ENCODE peak calls at places on chromosomes 16 and 17, in four cellular contexts. One of them, this sample, is unnamed.

GRCh38 chr17:62966426-62967110 is 533 bp downstream of the TANC2 start:
- DNase-seq in Right ventricle myocardium superior: peak; percentile 77
- DNase-seq in AG09319: no peak
- DNase-seq in uterus: peak; percentile 28
- DNase-seq in this sample: peak; percentile 36

GRCh38 chr17:30450125-30451027 is 26.8 kb upstream of the GOSR1 start:
- DNase-seq in Right ventricle myocardium superior: no peak
- DNase-seq in AG09319: no peak
- DNase-seq in uterus: no peak
- DNase-seq in this sample: no peak

GRCh38 chr16:66878067-66878466 is 2.2 kb upstream of the PDP2 start:
- DNase-seq in Right ventricle myocardium superior: no peak
- DNase-seq in AG09319: no peak
- DNase-seq in uterus: no peak
- DNase-seq in this sample: no peak

GRCh38 chr17:45413498-45413923 is 19.2 kb downstream of the ARHGAP27 start:
- DNase-seq in Right ventricle myocardium superior: peak; percentile 80
- DNase-seq in AG09319: no peak
- DNase-seq in uterus: no peak
- DNase-seq in this sample: no peak

GRCh38 chr17:2029911-2030778 is at the start of gene DPH1:
- DNase-seq in Right ventricle myocardium superior: peak; percentile 93
- DNase-seq in AG09319: peak; percentile 71
- DNase-seq in uterus: peak; percentile 89
- DNase-seq in this sample: peak; percentile 88

GRCh38 chr16:2031081-2031577 is 4.4 kb downstream of the NHERF2 start:
- DNase-seq in Right ventricle myocardium superior: peak; percentile 75
- DNase-seq in AG09319: no peak
- DNase-seq in uterus: no peak
- DNase-seq in this sample: no peak

GRCh38 chr16:15618392-15618791 is 24.6 kb downstream of the MARF1 start:
- DNase-seq in Right ventricle myocardium superior: no peak
- DNase-seq in AG09319: no peak
- DNase-seq in uterus: no peak
- DNase-seq in this sample: no peak

GRCh38 chr16:30346286-30346685 is 8.8 kb downstream of the CD2BP2 start:
- DNase-seq in Right ventricle myocardium superior: no peak
- DNase-seq in AG09319: no peak
- DNase-seq in uterus: no peak
- DNase-seq in this sample: no peak

GRCh38 chr16:89094252-89094901 is 725 bp downstream of the ACSF3 start:
- DNase-seq in Right ventricle myocardium superior: no peak
- DNase-seq in AG09319: no peak
- DNase-seq in uterus: no peak
- DNase-seq in this sample: no peak

GRCh38 chr17:81978901-81979298 is 1.5 kb downstream of the ASPSCR1 start:
- DNase-seq in Right ventricle myocardium superior: no peak
- DNase-seq in AG09319: no peak
- DNase-seq in uterus: no peak
- DNase-seq in this sample: no peak

GRCh38 chr17:30586818-30587595 is 109.8 kb downstream of the GOSR1 start:
- DNase-seq in Right ventricle myocardium superior: no peak
- DNase-seq in AG09319: no peak
- DNase-seq in uterus: no peak
- DNase-seq in this sample: no peak

GRCh38 chr16:58329147-58329546 is 34.3 kb upstream of the PRSS54 start:
- DNase-seq in Right ventricle myocardium superior: no peak
- DNase-seq in AG09319: no peak
- DNase-seq in uterus: no peak
- DNase-seq in this sample: no peak

GRCh38 chr17:40486513-40487370 is 14.7 kb downstream of the TNS4 start:
- DNase-seq in Right ventricle myocardium superior: no peak
- DNase-seq in AG09319: no peak
- DNase-seq in uterus: no peak
- DNase-seq in this sample: no peak

GRCh38 chr17:81258292-81258691 is 19.2 kb downstream of the NDUFAF8 start:
- DNase-seq in Right ventricle myocardium superior: no peak
- DNase-seq in AG09319: no peak
- DNase-seq in uterus: no peak
- DNase-seq in this sample: peak; percentile 70

GRCh38 chr17:56786989-56787482 is 46.7 kb downstream of the C17orf67 start:
- DNase-seq in Right ventricle myocardium superior: no peak
- DNase-seq in AG09319: peak; percentile 93
- DNase-seq in uterus: no peak
- DNase-seq in this sample: no peak

GRCh38 chr16:89972244-89973234 is 24.0 kb downstream of the DEF8 start:
- DNase-seq in Right ventricle myocardium superior: peak; percentile 95
- DNase-seq in AG09319: peak; percentile 71
- DNase-seq in uterus: peak; percentile 89
- DNase-seq in this sample: peak; percentile 95

GRCh38 chr17:82385559-82386255 is 14.1 kb downstream of the UTS2R start:
- DNase-seq in Right ventricle myocardium superior: no peak
- DNase-seq in AG09319: no peak
- DNase-seq in uterus: no peak
- DNase-seq in this sample: no peak

GRCh38 chr17:15332338-15332737 is 9.1 kb downstream of the TEKT3 start:
- DNase-seq in Right ventricle myocardium superior: no peak
- DNase-seq in AG09319: no peak
- DNase-seq in uterus: no peak
- DNase-seq in this sample: no peak

GRCh38 chr16:24758373-24758772 is 28.9 kb downstream of the TNRC6A start:
- DNase-seq in Right ventricle myocardium superior: no peak
- DNase-seq in AG09319: no peak
- DNase-seq in uterus: no peak
- DNase-seq in this sample: no peak

GRCh38 chr16:89038221-89038721 is 55.4 kb upstream of the ACSF3 start:
- DNase-seq in Right ventricle myocardium superior: peak; percentile 15
- DNase-seq in AG09319: no peak
- DNase-seq in uterus: no peak
- DNase-seq in this sample: peak; percentile 7

GRCh38 chr17:51120357-51120738 is 320 bp downstream of the SPAG9 start:
- DNase-seq in Right ventricle myocardium superior: no peak
- DNase-seq in AG09319: no peak
- DNase-seq in uterus: no peak
- DNase-seq in this sample: no peak

GRCh38 chr17:34758316-34758715 is 178.9 kb downstream of the TMEM132E start:
- DNase-seq in Right ventricle myocardium superior: no peak
- DNase-seq in AG09319: no peak
- DNase-seq in uterus: no peak
- DNase-seq in this sample: no peak

This sample was measured in BE2C.